ENCODE peak calls at places on chromosomes 4 and X, in eight cellular contexts. Z is K562, U is H4, F is astrocyte of the spinal cord, J is OCI-LY7, O is T1000, S is GM12865, M is tibial artery. A is an unnamed sample.

GRCh38 chr4:76485450-76485849 is 50.4 kb downstream of the SHROOM3 start:
- DNase-seq in Z (no peak), U (no peak), F (peak), J (no peak), O (no peak), S (no peak), M (no peak), A (no peak)

GRCh38 chr4:26406346-26406975 is 83.8 kb downstream of the CCKAR start:
- DNase-seq in Z (no peak), U (no peak), F (no peak), J (no peak), O (no peak), S (peak), M (no peak), A (no peak)

GRCh38 chr4:65498606-65499005 is 171.7 kb downstream of the EPHA5 start:
- DNase-seq in Z (no peak), U (no peak), F (no peak), J (no peak), O (no peak), S (no peak), M (no peak), A (no peak)

GRCh38 chrX:40131644-40132376 is 34.1 kb upstream of the BCOR start:
- DNase-seq in Z (no peak), U (no peak), F (no peak), J (peak), O (no peak), S (no peak), M (no peak), A (no peak)

GRCh38 chr4:6227412-6228157 is 27.2 kb upstream of the JAKMIP1 start:
- DNase-seq in Z (no peak), U (no peak), F (no peak), J (no peak), O (no peak), S (no peak), M (peak), A (no peak)

GRCh38 chr4:40908702-40909362 is 159.1 kb downstream of the NSUN7 start:
- DNase-seq in Z (peak), U (peak), F (peak), J (peak), O (peak), S (peak), M (peak), A (peak)

GRCh38 chr4:54230479-54231418 is 1.7 kb downstream of the PDGFRA start:
- DNase-seq in Z (no peak), U (no peak), F (peak), J (no peak), O (no peak), S (no peak), M (peak), A (no peak)

GRCh38 chr4:123299212-123299651 is 97.4 kb upstream of the SPRY1 start:
- DNase-seq in Z (no peak), U (no peak), F (peak), J (no peak), O (no peak), S (no peak), M (no peak), A (no peak)

GRCh38 chr4:153579410-153579809 is 104.7 kb upstream of the TLR2 start:
- DNase-seq in Z (no peak), U (no peak), F (no peak), J (peak), O (no peak), S (no peak), M (no peak), A (no peak)

GRCh38 chrX:131821945-131822622 is 201.0 kb upstream of the STK26 start:
- DNase-seq in Z (no peak), U (no peak), F (peak), J (no peak), O (no peak), S (peak), M (no peak), A (no peak)

GRCh38 chrX:12779534-12779933 is 11.7 kb upstream of the PRPS2 start:
- DNase-seq in Z (no peak), U (no peak), F (no peak), J (no peak), O (no peak), S (no peak), M (no peak), A (no peak)

GRCh38 chr4:172962564-172963353 is 205.9 kb upstream of the GALNT7 start:
- DNase-seq in Z (no peak), U (peak), F (peak), J (no peak), O (peak), S (no peak), M (peak), A (no peak)

GRCh38 chrX:23317799-23318724 is 16.6 kb upstream of the PTCHD1 start:
- DNase-seq in Z (peak), U (peak), F (no peak), J (peak), O (no peak), S (peak), M (no peak), A (no peak)

GRCh38 chr4:157514711-157515110 is 294.2 kb downstream of the GRIA2 start:
- DNase-seq in Z (no peak), U (peak), F (no peak), J (no peak), O (no peak), S (peak), M (no peak), A (no peak)

GRCh38 chrX:147894332-147894870 is 17.3 kb upstream of the FMR1 start:
- DNase-seq in Z (no peak), U (no peak), F (peak), J (no peak), O (no peak), S (no peak), M (no peak), A (no peak)

GRCh38 chr4:183300070-183300469 is 20.0 kb downstream of the CLDN22 start:
- DNase-seq in Z (no peak), U (no peak), F (peak), J (no peak), O (no peak), S (no peak), M (no peak), A (no peak)

GRCh38 chrX:23765449-23765848 is 17.5 kb upstream of the SAT1 start:
- DNase-seq in Z (no peak), U (no peak), F (no peak), J (no peak), O (no peak), S (no peak), M (no peak), A (no peak)

GRCh38 chr4:48071171-48071570 is 54.6 kb downstream of the NIPAL1 start:
- DNase-seq in Z (no peak), U (no peak), F (no peak), J (no peak), O (no peak), S (no peak), M (no peak), A (no peak)

GRCh38 chrX:70398899-70399298 is 24.2 kb upstream of the GDPD2 start:
- DNase-seq in Z (no peak), U (no peak), F (peak), J (peak), O (no peak), S (no peak), M (no peak), A (no peak)

GRCh38 chrX:13283512-13283911 is 36.3 kb downstream of the ATXN3L start:
- DNase-seq in Z (no peak), U (no peak), F (no peak), J (peak), O (no peak), S (no peak), M (no peak), A (no peak)

GRCh38 chrX:17622331-17622730 is 115.0 kb upstream of the SCML1 start:
- DNase-seq in Z (no peak), U (no peak), F (no peak), J (no peak), O (no peak), S (no peak), M (no peak), A (no peak)

GRCh38 chr4:73662709-73663546 is 42.7 kb upstream of the RASSF6 start:
- DNase-seq in Z (no peak), U (peak), F (peak), J (peak), O (no peak), S (peak), M (no peak), A (no peak)

GRCh38 chr4:165398570-165398969 is 19.8 kb downstream of the CPE start:
- DNase-seq in Z (peak), U (peak), F (peak), J (peak), O (no peak), S (peak), M (no peak), A (no peak)

GRCh38 chr4:98994474-98995182 is 893 bp upstream of the METAP1 start:
- DNase-seq in Z (no peak), U (no peak), F (no peak), J (no peak), O (no peak), S (no peak), M (no peak), A (no peak)

GRCh38 chr4:102586644-102587021 is 85.5 kb downstream of the NFKB1 start:
- DNase-seq in Z (no peak), U (no peak), F (no peak), J (no peak), O (no peak), S (peak), M (no peak), A (no peak)

GRCh38 chrX:15447985-15448639 is 45.0 kb downstream of the PIR start:
- DNase-seq in Z (no peak), U (peak), F (peak), J (no peak), O (no peak), S (no peak), M (no peak), A (no peak)

GRCh38 chrX:154429708-154430107 is 1.2 kb downstream of the ATP6AP1 start:
- DNase-seq in Z (no peak), U (no peak), F (no peak), J (no peak), O (no peak), S (no peak), M (no peak), A (no peak)

GRCh38 chr4:112514079-112514448 is 1.9 kb downstream of the NEUROG2 start:
- DNase-seq in Z (no peak), U (no peak), F (no peak), J (no peak), O (no peak), S (peak), M (no peak), A (no peak)

GRCh38 chrX:34656467-34656841 is 631 bp downstream of the TMEM47 start:
- DNase-seq in Z (no peak), U (no peak), F (no peak), J (no peak), O (no peak), S (no peak), M (peak), A (no peak)

GRCh38 chrX:114798902-114799301 is 215.0 kb downstream of the HTR2C start:
- DNase-seq in Z (no peak), U (peak), F (peak), J (no peak), O (no peak), S (no peak), M (no peak), A (no peak)

GRCh38 chr4:165518658-165519057 is 139.8 kb downstream of the CPE start:
- DNase-seq in Z (no peak), U (no peak), F (no peak), J (no peak), O (no peak), S (no peak), M (no peak), A (no peak)